ENCODE peak calls at places on chromosome 9, in five cellular contexts. O, C, J, R and K are unnamed samples. For H3K36me3 and H3F3A, the result is how much of the 10 kb centered on the place peaks cover.

GRCh38 chr9:13863112-13863511 is 450.8 kb downstream of the NFIB start:
- DNase-seq in O (no peak), C (no peak), J (no peak), R (no peak), K (no peak)

GRCh38 chr9:13209498-13209897 is 70.0 kb downstream of the MPDZ start:
- DNase-seq in O (no peak), C (no peak), J (no peak), R (no peak), K (no peak)

GRCh38 chr9:32580631-32581300 is 7.8 kb upstream of the NDUFB6 start:
- DNase-seq in O (no peak), C (no peak), J (peak), R (no peak), K (no peak)

GRCh38 chr9:36441966-36442365 is 41.9 kb upstream of the RNF38 start:
- DNase-seq in O (peak), C (no peak), J (no peak), R (no peak), K (peak)

GRCh38 chr9:70484232-70485130 is 70.0 kb upstream of the KLF9 start:
- DNase-seq in O (peak), C (peak), J (peak), R (peak), K (peak)

GRCh38 chr9:105114956-105115728 is 129.3 kb upstream of the SLC44A1 start:
- DNase-seq in O (no peak), C (no peak), J (peak), R (peak), K (no peak)

GRCh38 chr9:9612270-9612669 is 1000.5 kb downstream of the PTPRD start:
- DNase-seq in O (no peak), C (no peak), J (peak), R (no peak), K (no peak)

GRCh38 chr9:17315341-17315740 is 180.5 kb downstream of the CNTLN start:
- DNase-seq in O (no peak), C (no peak), J (no peak), R (no peak), K (no peak)

GRCh38 chr9:5052858-5053257 is 67.8 kb downstream of the JAK2 start:
- DNase-seq in O (no peak), C (peak), J (no peak), R (no peak), K (no peak)

GRCh38 chr9:94018628-94019027 is 63.5 kb upstream of the BARX1 start:
- DNase-seq in O (no peak), C (no peak), J (no peak), R (no peak), K (no peak)

GRCh38 chr9:127735530-127736176 is 559 bp upstream of the TOR2A start:
- DNase-seq in O (no peak), C (no peak), J (peak), R (no peak), K (peak)

GRCh38 chr9:107737987-107738743 is 248.6 kb upstream of the KLF4 start:
- DNase-seq in O (no peak), C (peak), J (no peak), R (peak), K (no peak)

GRCh38 chr9:4262735-4263141 is 37.1 kb downstream of the GLIS3 start:
- DNase-seq in O (peak), C (peak), J (no peak), R (peak), K (no peak)

GRCh38 chr9:128006360-128007024 is 25.7 kb upstream of the EEIG1 start:
- DNase-seq in O (no peak), C (peak), J (no peak), R (peak), K (no peak)

GRCh38 chr9:89361031-89361430 is 42.7 kb downstream of the SECISBP2 start:
- DNase-seq in O (no peak), C (no peak), J (no peak), R (no peak), K (no peak)

GRCh38 chr9:131227112-131228058 is 48.9 kb downstream of the FAM78A start:
- DNase-seq in O (no peak), C (no peak), J (no peak), R (no peak), K (no peak)

GRCh38 chr9:18256574-18256973 is 217.4 kb upstream of the ADAMTSL1 start:
- DNase-seq in O (peak), C (peak), J (no peak), R (no peak), K (no peak)

GRCh38 chr9:24939099-24939850 is 393.6 kb upstream of the IZUMO3 start:
- DNase-seq in O (no peak), C (no peak), J (no peak), R (no peak), K (no peak)

GRCh38 chr9:77751341-77752091 is 103.4 kb upstream of the GNA14 start:
- DNase-seq in O (peak), C (peak), J (peak), R (peak), K (peak)

GRCh38 chr9:99430301-99430700 is 208.2 kb downstream of the SEC61B start:
- DNase-seq in O (no peak), C (peak), J (no peak), R (no peak), K (no peak)
- H3K36me3 ChIP-seq in O (under half), C (under half), J (under half), R (under half), K (under half)

DNA sequence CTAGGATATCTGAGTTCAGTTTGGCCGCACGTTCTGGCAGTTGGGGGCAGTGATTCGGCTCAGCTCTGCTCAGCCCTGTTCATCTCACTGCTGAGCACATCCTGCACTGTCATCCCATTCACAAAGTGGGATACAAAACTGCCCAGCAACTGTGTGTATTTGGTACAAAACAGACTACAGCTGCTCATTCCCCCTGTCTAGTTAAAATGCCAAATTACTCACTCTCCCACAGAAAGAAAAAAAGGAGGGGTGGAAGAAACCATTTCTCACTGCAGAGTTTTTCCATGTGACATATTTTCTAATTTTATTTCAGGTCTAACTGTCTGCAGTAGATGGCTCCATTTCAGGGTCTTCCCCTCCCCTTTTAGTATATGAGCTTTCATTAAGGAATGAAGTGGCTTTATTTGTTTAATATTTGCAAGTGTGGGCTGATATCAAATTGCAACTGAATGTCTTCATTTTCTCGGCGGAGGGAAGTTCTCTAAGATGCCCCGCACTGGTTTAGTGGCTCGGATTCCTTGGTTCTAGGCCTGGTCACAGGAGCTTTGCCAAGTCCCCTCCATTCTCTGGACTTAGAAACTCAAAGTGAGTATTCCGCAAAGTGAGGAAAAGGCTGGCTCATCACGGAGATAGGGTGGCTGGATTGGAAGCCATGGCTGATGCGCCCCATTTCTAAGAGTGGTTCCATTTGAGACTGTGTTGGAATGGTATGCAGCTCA is 14.7 kb downstream of the COL15A1 start:
- DNase-seq in O (no peak), C (peak), J (no peak), R (no peak), K (no peak)
- H3K27ac ChIP-seq in O (no peak), C (peak), J (no peak), R (no peak), K (no peak)

GRCh38 chr9:98227883-98228282 is 27.6 kb downstream of the TBC1D2 start:
- DNase-seq in O (no peak), C (no peak), J (no peak), R (no peak), K (peak)
- H3F3A ChIP-seq in O (under half), C (under half), J (under half), R (under half), K (under half)

DNA sequence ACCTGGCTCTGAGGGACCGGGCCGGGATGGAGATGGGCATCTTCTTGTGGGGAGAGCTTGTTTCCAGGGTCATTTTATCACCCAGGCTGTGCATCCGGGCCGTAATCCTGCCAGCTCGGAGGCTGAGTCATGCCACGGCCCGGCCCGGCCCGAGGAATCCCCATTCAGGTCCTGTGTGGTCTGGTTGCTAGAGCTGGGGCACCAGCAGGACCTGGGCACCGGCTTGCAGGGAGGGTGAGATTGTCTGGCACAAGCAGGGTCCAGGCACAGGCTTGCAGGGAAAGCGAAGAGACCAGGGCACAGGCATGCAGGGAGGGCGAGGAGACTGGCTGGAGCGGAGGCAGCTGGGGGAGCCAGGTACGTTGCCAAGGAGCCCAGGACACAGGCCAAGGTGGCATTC is 106.8 kb downstream of the RXRA start:
- DNase-seq in O (no peak), C (peak), J (no peak), R (peak), K (no peak)
- H3K36me3 ChIP-seq in O (under half), C (under half), J (under half), R (under half), K (under half)

GRCh38 chr9:92608221-92609141 is 61.5 kb downstream of the IPPK start:
- DNase-seq in O (no peak), C (peak), J (no peak), R (no peak), K (no peak)
- H3K27ac ChIP-seq in O (peak), C (peak), J (peak), R (no peak), K (peak)

GRCh38 chr9:112179816-112180215 is 4.7 kb upstream of the SUSD1 start:
- DNase-seq in O (no peak), C (no peak), J (no peak), R (no peak), K (no peak)
- H3F3A ChIP-seq in O (under half), C (under half), J (under half), R (under half), K (under half)

GRCh38 chr9:125654121-125654520 is 52.9 kb downstream of the MAPKAP1 start:
- DNase-seq in O (peak), C (no peak), J (no peak), R (no peak), K (peak)
- H3K36me3 ChIP-seq in O (under half), C (under half), J (under half), R (under half), K (under half)

DNA sequence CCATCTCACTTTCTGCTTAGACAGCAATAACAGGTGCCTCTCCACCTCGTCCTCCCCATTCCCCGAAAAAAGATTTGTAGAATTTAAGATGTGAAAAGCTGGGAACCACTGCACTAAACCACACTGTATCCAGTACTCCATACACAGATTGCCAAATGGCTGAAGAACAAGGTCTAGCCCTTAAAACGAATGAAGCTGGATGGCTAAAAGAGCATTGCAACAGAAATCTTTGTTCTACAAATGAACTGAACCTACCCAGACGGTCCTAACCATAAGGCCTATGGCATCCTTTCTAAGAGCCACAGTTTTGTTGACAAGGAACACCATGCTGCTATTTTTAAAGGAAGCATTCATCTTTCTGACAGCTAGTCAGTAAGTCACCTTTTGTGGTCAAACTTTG is 152.3 kb downstream of the TTC39B start:
- DNase-seq in O (no peak), C (no peak), J (no peak), R (no peak), K (no peak)
- H3K27ac ChIP-seq in O (no peak), C (no peak), J (no peak), R (no peak), K (no peak)

GRCh38 chr9:26266111-26266791 is 588.0 kb upstream of the TUSC1 start:
- DNase-seq in O (no peak), C (peak), J (no peak), R (peak), K (peak)

GRCh38 chr9:26261503-26262330 is 583.5 kb upstream of the TUSC1 start:
- DNase-seq in O (peak), C (peak), J (no peak), R (peak), K (no peak)

GRCh38 chr9:26262431-26262830 is 584.2 kb upstream of the TUSC1 start:
- DNase-seq in O (no peak), C (peak), J (no peak), R (peak), K (no peak)

GRCh38 chr9:26264709-26265601 is 586.7 kb upstream of the TUSC1 start:
- DNase-seq in O (no peak), C (peak), J (no peak), R (peak), K (no peak)

DNA sequence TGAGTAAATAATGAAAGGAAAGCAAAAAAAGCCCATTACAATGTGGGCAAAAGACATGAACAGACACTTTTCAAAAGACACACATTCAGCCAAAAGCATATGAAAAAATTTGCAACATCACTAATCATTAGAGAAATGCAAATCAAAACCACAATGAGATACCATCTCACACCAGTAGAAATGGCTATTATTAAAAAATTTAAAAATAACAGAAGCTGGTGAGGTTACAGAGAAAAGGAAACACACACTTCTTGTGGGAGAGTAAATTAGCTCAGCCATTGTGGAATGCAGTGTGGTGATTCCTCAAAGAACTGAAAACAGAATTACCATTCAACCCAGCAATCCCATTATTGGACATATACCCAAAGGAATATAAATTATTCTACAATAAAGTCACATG is 585.2 kb upstream of the TUSC1 start:
- DNase-seq in O (no peak), C (no peak), J (peak), R (no peak), K (no peak)
- H3F3A ChIP-seq in O (under half), C (half or more), J (under half), R (under half), K (under half)